ENCODE peak calls at places on chromosome 17, in seven cellular contexts. X, B, P, J, Z, V and I are unnamed samples.

GRCh38 chr17:74512624-74513084 is 18.6 kb downstream of the CD300LB start:
- DNase-seq in P (no peak), J (peak; percentile 30), V (no peak), B (peak; percentile 23), Z (no peak), X (peak; percentile 55), I (no peak)

GRCh38 chr17:73800893-73801292 is 156.6 kb upstream of the SDK2 start:
- DNase-seq in V (no peak), B (no peak), Z (peak; percentile 56), J (no peak), X (no peak), P (no peak), I (no peak)

GRCh38 chr17:61065263-61065773 is 334.3 kb upstream of the TBX2 start:
- DNase-seq in V (no peak), Z (no peak), X (no peak), B (no peak), P (no peak), J (peak; percentile 48), I (no peak)

GRCh38 chr17:70599198-70599597 is 429.9 kb downstream of the KCNJ2 start:
- DNase-seq in V (no peak), J (no peak), B (no peak), X (no peak), P (no peak), Z (no peak), I (no peak)

GRCh38 chr17:71793550-71793949 is 327.3 kb upstream of the SOX9 start:
- DNase-seq in V (no peak), X (no peak), Z (no peak), P (no peak), J (peak; percentile 6), B (no peak), I (no peak)

GRCh38 chr17:78359216-78359935 is 501 bp downstream of the SOCS3 start:
- DNase-seq in J (peak; percentile 48), V (no peak), Z (peak; percentile 82), X (no peak), B (no peak), P (no peak), I (no peak)

GRCh38 chr17:16464641-16465312 is 27.2 kb downstream of the LRRC75A start:
- DNase-seq in P (no peak), Z (no peak), X (no peak), B (no peak), J (no peak), V (no peak), I (no peak)

GRCh38 chr17:74287203-74287602 is 13.2 kb downstream of the DNAI2 start:
- DNase-seq in J (no peak), P (no peak), B (no peak), V (no peak), Z (no peak), X (no peak), I (no peak)

GRCh38 chr17:56441331-56441730 is 152.2 kb upstream of the NOG start:
- DNase-seq in Z (no peak), B (no peak), J (peak; percentile 92), V (peak; percentile 16), X (no peak), P (no peak), I (no peak)

GRCh38 chr17:44569459-44569858 is 12.2 kb downstream of the FZD2 start:
- DNase-seq in X (no peak), Z (no peak), P (no peak), V (no peak), J (no peak), B (no peak), I (no peak)

GRCh38 chr17:75996665-75997590 is 3.7 kb upstream of the CDK3 start:
- DNase-seq in Z (no peak), J (peak; percentile 81), B (no peak), X (no peak), P (no peak), V (peak; percentile 82), I (peak; percentile 33)